ENCODE peak calls at places on chromosomes 16 and 17, in five cellular contexts. X is PC-9, R is cardiac muscle cell, B is body of pancreas, Y is BE2C. M is an unnamed sample.

GRCh38 chr17:48192321-48192731 is 84.8 kb downstream of the SNX11 start:
- DNase-seq in B (no peak), Y (no peak), R (no peak), X (no peak), M (no peak)

GRCh38 chr16:22141746-22142145 is 20.6 kb upstream of the SDR42E2 start:
- DNase-seq in R (no peak), X (no peak), B (no peak), Y (peak; percentile 24), M (no peak)

GRCh38 chr17:69822314-69822875 is 252.6 kb upstream of the KCNJ16 start:
- DNase-seq in B (no peak), X (no peak), Y (no peak), R (no peak), M (no peak)

GRCh38 chr16:67302076-67302475 is 22.7 kb downstream of the PLEKHG4 start:
- DNase-seq in R (no peak), X (no peak), B (no peak), Y (no peak), M (no peak)

GRCh38 chr17:60554377-60554788 is 28.3 kb upstream of the APPBP2 start:
- DNase-seq in Y (no peak), B (peak; percentile 13), R (no peak), X (peak; percentile 43), M (no peak)

GRCh38 chr17:51703364-51704341 is 443.3 kb downstream of the UTP18 start:
- DNase-seq in X (no peak), B (peak; percentile 76), R (no peak), Y (no peak), M (peak; percentile 34)

GRCh38 chr16:75198135-75198600 is 8.8 kb downstream of the CTRB2 start:
- DNase-seq in R (no peak), X (no peak), Y (peak; percentile 56), B (peak; percentile 62), M (no peak)

GRCh38 chr16:56776562-56776961 is 46.6 kb downstream of the NUP93 start:
- DNase-seq in R (peak; percentile 52), B (peak; percentile 79), X (no peak), Y (peak; percentile 62), M (peak; percentile 20)

GRCh38 chr17:17547210-17547764 is 44.2 kb downstream of the PEMT start:
- DNase-seq in Y (peak; percentile 59), R (peak; percentile 63), X (no peak), B (no peak), M (no peak)

GRCh38 chr17:801660-802059 is 19.5 kb downstream of the MRM3 start:
- DNase-seq in R (no peak), B (peak; percentile 65), X (no peak), Y (no peak), M (no peak)

GRCh38 chr16:11836653-11837244 is 14.6 kb downstream of the RSL1D1 start:
- DNase-seq in B (no peak), Y (no peak), X (no peak), R (no peak), M (no peak)

GRCh38 chr17:82767041-82767754 is 15.3 kb downstream of the TBCD start:
- DNase-seq in R (peak; percentile 56), B (peak; percentile 68), X (no peak), Y (peak; percentile 80), M (no peak)

GRCh38 chr17:77499699-77500435 is 359.1 kb downstream of the SEC14L1 start:
- DNase-seq in B (no peak), R (no peak), Y (no peak), X (no peak), M (peak; percentile 9)

GRCh38 chr16:1909661-1910231 is 8.5 kb downstream of the HS3ST6 start:
- DNase-seq in X (no peak), R (no peak), Y (peak; percentile 46), B (no peak), M (no peak)

GRCh38 chr17:67574658-67575293 is 143.0 kb upstream of the NOL11 start:
- DNase-seq in B (no peak), X (no peak), R (no peak), Y (peak; percentile 24), M (no peak)

DNA sequence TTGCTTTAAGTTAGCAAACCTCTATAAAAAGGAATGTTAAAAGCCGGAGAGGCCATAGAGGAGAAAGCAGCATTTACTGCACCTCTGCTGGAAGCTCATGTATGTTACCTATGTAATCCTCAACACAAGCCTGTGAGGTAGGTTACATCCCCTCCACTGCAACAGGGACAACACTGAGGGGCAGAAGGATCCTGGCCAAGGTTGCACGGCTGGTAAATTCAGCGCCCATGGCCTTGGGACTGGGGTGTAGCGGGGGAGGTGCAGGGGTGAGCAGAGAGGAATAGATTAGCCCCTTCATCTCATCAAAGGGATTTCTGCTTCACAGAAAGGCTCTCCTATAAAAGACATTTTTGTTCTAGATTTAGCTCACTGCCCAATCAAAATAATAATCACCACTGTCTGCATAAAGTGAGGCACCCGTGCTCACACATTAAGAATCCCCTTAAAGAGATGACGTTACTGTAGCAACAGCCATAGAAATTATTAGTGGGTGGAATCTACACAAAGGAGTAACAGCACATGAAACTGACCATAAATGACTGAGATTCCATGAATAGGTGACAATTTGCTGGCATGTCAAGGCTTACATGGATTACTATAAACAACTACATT is 3.3 kb downstream of the ZCCHC14 start:
- DNase-seq in X (no peak), Y (no peak), B (no peak), R (no peak), M (no peak)
- H3K4me1 ChIP-seq in X (peaks cover 25% of the 10 kb centered on the region), Y (peaks cover 14% of the 10 kb centered on the region), B (peaks cover 76% of the 10 kb centered on the region), R (peaks cover 38% of the 10 kb centered on the region), M (no peaks in the 10 kb centered on the region)

GRCh38 chr16:90044111-90044551 is 24.9 kb upstream of the DBNDD1 start:
- DNase-seq in B (no peak), R (no peak), Y (no peak), X (peak; percentile 94), M (no peak)
- H3K4me3 ChIP-seq in B (no peak overlapping the region), R (no peak overlapping the region), Y (no peak overlapping the region), X (no peak overlapping the region), M (no peak overlapping the region)

DNA sequence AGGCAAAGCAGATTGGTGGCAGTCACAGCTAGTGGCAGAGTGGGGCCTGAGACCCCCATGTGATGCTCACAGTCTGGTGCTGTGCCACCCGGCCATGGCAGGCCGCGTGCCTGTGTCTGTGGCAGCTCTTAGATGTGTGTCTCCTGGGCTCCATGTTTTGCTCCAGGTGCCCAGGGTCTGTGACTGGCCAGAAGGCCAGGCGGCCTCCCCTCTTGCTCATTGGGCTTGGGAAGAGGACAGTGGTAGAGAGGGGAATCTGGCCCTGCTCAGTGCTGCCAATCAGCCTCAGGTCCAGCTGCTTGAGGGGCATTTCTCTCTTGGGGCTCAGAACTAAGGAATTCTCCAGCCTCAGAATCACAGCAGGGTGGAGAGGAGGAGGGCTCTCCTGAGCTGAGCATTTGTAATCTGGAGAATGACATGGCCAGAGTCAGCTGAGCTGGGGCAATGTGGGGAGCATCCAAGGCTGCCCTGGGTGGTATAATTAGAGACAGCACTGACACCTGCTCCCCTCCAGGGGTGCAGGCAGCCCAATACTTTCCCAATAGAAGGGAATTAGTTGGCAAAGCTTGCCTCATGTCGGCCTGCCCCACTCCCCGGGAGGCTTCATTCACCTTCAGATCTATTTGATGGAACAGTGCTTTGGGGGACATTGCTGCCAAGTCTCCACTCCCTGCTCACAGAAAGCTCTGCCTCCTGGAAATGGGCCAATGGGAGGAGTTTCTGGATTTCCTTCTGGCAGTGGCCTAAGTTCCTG is 2.7 kb upstream of the LASP1NB start:
- DNase-seq in X (no peak), Y (peak; percentile 75), R (no peak), B (peak; percentile 84), M (peak; percentile 89)
- TF ChIP-seq CTCF in X (no peak), Y (no peak), R (no peak), B (no peak), M (no peak)

GRCh38 chr16:53518550-53519416 is 15.8 kb upstream of the AKTIP start:
- DNase-seq in R (no peak), X (no peak), B (no peak), Y (no peak), M (peak; percentile 68)
- H3K4me1 ChIP-seq in R (no peaks in the 10 kb centered on the region), X (no peaks in the 10 kb centered on the region), B (peaks cover 1% of the 10 kb centered on the region), Y (no peaks in the 10 kb centered on the region), M (no peaks in the 10 kb centered on the region)

GRCh38 chr17:81553616-81554181 is 1.5 kb upstream of the FAAP100 start:
- DNase-seq in R (no peak), Y (peak; percentile 60), B (peak; percentile 25), X (peak; percentile 54), M (peak; percentile 72)
- H3K4me3 ChIP-seq in R (peak overlapping the region; percentile 92), Y (peak overlapping the region; percentile 88), B (no peak overlapping the region), X (peak overlapping the region; percentile 62), M (peak overlapping the region; percentile 62)

DNA sequence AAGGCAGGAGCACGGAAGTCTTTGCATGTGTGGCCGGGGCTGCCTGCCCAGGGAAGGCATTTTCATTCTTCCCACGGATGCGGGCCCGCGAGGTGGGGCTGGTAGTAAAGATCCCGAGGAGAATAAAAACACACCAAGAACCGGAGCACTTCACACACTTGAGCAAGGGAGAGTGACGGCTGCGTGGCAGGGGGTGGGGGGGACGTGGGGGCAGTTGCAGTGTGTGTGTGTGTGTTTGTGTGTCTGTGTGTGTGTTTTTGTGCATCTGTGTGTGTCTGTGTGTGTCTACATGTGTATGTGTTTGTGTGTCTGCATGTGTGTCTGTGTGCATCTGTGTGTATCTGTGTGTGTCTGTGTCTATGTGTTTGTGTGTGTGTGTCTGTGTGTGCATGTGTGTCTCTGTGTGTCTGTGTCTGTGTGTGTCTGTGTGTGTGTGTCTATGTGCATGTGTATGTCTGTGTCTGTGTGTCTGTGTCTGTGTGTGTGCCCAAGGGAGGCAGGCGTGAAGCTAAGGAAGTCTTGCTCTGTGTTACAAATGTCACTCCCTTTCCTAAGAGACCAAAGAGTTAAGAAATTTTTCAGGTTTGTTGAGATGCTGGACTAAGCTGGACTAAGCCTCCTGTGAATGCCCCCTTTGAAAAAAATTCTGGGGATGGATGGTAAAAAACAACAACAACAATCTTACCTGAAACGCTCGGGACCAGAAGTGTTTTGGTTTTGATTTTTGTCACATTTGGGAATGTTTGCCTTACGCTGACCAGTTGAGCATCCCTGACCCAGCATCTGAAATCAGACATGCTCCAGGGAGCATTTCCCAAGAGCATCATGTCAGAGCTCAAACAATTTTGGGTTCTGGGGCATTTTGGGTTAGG is 48.9 kb upstream of the ZNF469 start:
- DNase-seq in B (no peak), X (no peak), Y (no peak), R (no peak), M (no peak)
- TF ChIP-seq CTCF in B (no peak), X (no peak), Y (no peak), R (no peak), M (no peak)

M was measured in uterus.